ENCODE peak calls at places on chromosomes 5 and 9, in four cellular contexts. C is endothelial cell of umbilical vein, A is HCT116, W is fibroblast of lung. S is an unnamed sample.

GRCh38 chr9:128055222-128056040 is 11.7 kb downstream of the NAIF1 start:
- DNase-seq in C (no peak), A (no peak), W (no peak), S (no peak)

GRCh38 chr9:93531374-93531773 is 45.0 kb upstream of the PHF2 start:
- DNase-seq in C (no peak), A (no peak), W (no peak), S (no peak)

GRCh38 chr5:115329475-115329874 is 33.0 kb upstream of the CCDC112 start:
- DNase-seq in C (no peak), A (no peak), W (no peak), S (no peak)

GRCh38 chr9:137294684-137295312 is 7.3 kb downstream of the NRARP start:
- DNase-seq in C (peak; percentile 66), A (no peak), W (peak; percentile 38), S (no peak)

GRCh38 chr5:73908440-73908839 is 282.4 kb downstream of the ARHGEF28 start:
- DNase-seq in C (peak; percentile 26), A (no peak), W (peak; percentile 11), S (no peak)

GRCh38 chr5:72452515-72453259 is 54.5 kb downstream of the ZNF366 start:
- DNase-seq in C (peak; percentile 97), A (peak; percentile 7), W (peak; percentile 82), S (peak; percentile 59)

GRCh38 chr5:91225848-91226686 is 157.1 kb downstream of the ARRDC3 start:
- DNase-seq in C (no peak), A (peak; percentile 59), W (peak; percentile 15), S (no peak)

GRCh38 chr5:61619777-61620518 is 287.9 kb downstream of the ZSWIM6 start:
- DNase-seq in C (no peak), A (no peak), W (no peak), S (no peak)

GRCh38 chr5:169411789-169412425 is 111.0 kb upstream of the SLIT3 start:
- DNase-seq in C (no peak), A (no peak), W (no peak), S (no peak)

GRCh38 chr9:130017035-130017909 is 25.7 kb downstream of the FNBP1 start:
- DNase-seq in C (no peak), A (no peak), W (peak; percentile 77), S (no peak)

GRCh38 chr5:171623551-171624097 is 162.0 kb upstream of the SMIM23 start:
- DNase-seq in C (no peak), A (no peak), W (no peak), S (no peak)

GRCh38 chr9:136044971-136045594 is 50.0 kb downstream of the NACC2 start:
- DNase-seq in C (no peak), A (no peak), W (no peak), S (no peak)

GRCh38 chr5:115460476-115460875 is 84.1 kb downstream of the FEM1C start:
- DNase-seq in C (peak; percentile 91), A (peak; percentile 87), W (peak; percentile 94), S (no peak)

GRCh38 chr5:168085321-168086040 is 206.0 kb upstream of the WWC1 start:
- DNase-seq in C (no peak), A (no peak), W (peak; percentile 61), S (no peak)

GRCh38 chr9:128551652-128552152 is 685 bp upstream of the SPTAN1 start:
- DNase-seq in C (no peak), A (no peak), W (peak; percentile 8), S (no peak)

GRCh38 chr5:133939668-133940067 is 28.8 kb downstream of the C5orf15 start:
- DNase-seq in C (no peak), A (no peak), W (no peak), S (no peak)
- TF ChIP-seq CTCF in C (no peak), A (no peak), W (no peak), S (no peak)

DNA sequence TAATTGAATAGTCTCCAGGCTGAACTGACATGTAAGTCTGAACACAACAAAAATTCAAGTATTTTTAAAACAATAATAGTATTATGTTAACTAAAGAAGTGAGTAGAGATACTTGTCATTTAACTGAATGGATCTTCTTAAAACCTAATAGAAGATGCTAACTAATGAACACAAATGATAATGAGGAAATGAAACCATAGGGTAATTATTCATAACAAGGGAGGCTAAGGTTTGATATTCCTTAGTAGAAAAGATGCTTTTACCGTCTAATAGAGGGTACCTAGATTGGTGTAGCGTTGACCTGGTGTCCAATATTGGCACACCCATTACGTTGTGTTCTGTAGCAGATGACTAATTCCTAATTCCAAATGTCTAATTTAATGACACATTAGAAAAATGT is 14.8 kb upstream of the DAB2 start:
- DNase-seq in C (no peak), A (no peak), W (no peak), S (no peak)
- H3K4me3 ChIP-seq in C (no peak overlapping the region), A (no peak overlapping the region), W (no peak overlapping the region), S (no peak overlapping the region)

GRCh38 chr5:132417461-132417860 is 48.0 kb downstream of the SLC22A5 start:
- DNase-seq in C (no peak), A (no peak), W (no peak), S (no peak)
- TF ChIP-seq CTCF in C (no peak), A (no peak), W (no peak), S (no peak)

GRCh38 chr5:178119915-178120660 is 6.8 kb downstream of the N4BP3 start:
- DNase-seq in C (no peak), A (no peak), W (no peak), S (no peak)

GRCh38 chr5:178120661-178121357 is 7.5 kb downstream of the N4BP3 start:
- DNase-seq in C (peak; percentile 23), A (no peak), W (peak; percentile 46), S (peak; percentile 39)

GRCh38 chr5:178122346-178122745 is 8.5 kb upstream of the RMND5B start:
- DNase-seq in C (no peak), A (no peak), W (no peak), S (no peak)

GRCh38 chr5:178123094-178123986 is 7.5 kb upstream of the RMND5B start:
- DNase-seq in C (no peak), A (no peak), W (no peak), S (no peak)

DNA sequence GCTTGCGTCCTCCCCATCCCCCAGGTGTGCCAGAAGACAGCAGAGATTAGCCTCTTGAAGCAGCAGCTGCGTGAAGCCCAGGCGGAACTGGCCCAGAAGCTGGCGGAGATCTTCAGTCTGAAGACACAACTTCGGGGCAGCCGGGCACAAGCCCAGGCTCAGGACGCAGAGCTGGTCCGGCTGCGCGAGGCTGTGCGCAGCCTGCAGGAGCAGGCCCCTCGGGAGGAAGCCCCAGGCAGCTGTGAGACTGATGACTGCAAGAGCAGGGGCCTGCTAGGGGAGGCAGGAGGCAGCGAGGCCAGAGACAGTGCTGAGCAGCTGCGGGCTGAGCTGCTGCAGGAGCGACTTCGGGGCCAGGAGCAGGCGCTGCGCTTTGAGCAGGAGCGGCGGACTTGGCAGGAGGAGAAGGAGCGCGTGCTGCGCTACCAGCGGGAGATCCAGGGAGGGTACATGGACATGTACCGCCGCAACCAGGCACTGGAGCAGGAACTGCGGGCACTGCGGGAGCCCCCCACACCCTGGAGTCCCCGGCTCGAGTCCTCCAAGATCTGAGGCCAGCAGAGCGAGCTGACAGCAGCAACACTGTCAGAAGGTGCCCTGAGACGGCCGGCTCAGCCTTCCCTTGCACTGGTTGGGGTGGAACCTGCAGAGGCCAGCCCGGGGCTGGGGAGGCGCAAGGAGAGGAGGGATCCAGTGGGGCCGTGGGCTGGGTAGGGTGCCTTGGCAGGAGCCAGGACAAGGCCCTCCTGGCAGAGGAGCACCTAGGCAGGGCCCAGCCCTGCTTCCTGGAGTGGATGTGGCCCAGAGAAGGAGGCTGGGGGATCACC is 8.3 kb downstream of the N4BP3 start:
- DNase-seq in C (no peak), A (no peak), W (no peak), S (no peak)
- H3K4me3 ChIP-seq in C (no peak overlapping the region), A (no peak overlapping the region), W (no peak overlapping the region), S (no peak overlapping the region)

DNA sequence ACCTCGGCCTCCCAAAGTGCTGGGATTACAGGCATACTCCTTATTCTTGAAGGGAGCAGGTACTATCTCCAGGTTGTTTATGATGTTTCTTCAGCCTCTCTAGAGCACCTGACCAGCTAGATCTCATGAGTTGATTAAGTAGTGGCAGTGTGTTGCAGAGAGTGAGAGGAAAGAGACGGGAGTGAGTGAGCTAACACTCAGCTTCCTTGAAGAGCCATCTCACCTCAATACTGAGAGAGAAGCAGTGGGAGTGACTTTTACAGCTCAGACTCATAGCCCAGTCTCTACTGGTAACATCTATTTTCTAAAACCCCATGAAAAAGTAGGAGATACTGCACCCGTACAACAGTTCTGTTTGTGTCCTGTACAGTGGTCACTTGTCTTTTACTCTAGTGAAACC is 43.9 kb upstream of the RUSC2 start:
- DNase-seq in C (no peak), A (no peak), W (no peak), S (no peak)
- TF ChIP-seq CTCF in C (no peak), A (no peak), W (no peak), S (no peak)

GRCh38 chr5:124395287-124395686 is 351.2 kb downstream of the ZNF608 start:
- DNase-seq in C (no peak), A (no peak), W (peak; percentile 50), S (no peak)

GRCh38 chr5:124397290-124397689 is 349.1 kb downstream of the ZNF608 start:
- DNase-seq in C (no peak), A (no peak), W (no peak), S (no peak)

GRCh38 chr5:124395899-124396298 is 350.5 kb downstream of the ZNF608 start:
- DNase-seq in C (no peak), A (no peak), W (no peak), S (no peak)

GRCh38 chr5:124393564-124394379 is 352.7 kb downstream of the ZNF608 start:
- DNase-seq in C (no peak), A (no peak), W (no peak), S (no peak)

GRCh38 chr5:124394700-124395099 is 351.7 kb downstream of the ZNF608 start:
- DNase-seq in C (no peak), A (no peak), W (no peak), S (no peak)
- H3K4me3 ChIP-seq in C (no peak overlapping the region), A (no peak overlapping the region), W (no peak overlapping the region), S (no peak overlapping the region)

DNA sequence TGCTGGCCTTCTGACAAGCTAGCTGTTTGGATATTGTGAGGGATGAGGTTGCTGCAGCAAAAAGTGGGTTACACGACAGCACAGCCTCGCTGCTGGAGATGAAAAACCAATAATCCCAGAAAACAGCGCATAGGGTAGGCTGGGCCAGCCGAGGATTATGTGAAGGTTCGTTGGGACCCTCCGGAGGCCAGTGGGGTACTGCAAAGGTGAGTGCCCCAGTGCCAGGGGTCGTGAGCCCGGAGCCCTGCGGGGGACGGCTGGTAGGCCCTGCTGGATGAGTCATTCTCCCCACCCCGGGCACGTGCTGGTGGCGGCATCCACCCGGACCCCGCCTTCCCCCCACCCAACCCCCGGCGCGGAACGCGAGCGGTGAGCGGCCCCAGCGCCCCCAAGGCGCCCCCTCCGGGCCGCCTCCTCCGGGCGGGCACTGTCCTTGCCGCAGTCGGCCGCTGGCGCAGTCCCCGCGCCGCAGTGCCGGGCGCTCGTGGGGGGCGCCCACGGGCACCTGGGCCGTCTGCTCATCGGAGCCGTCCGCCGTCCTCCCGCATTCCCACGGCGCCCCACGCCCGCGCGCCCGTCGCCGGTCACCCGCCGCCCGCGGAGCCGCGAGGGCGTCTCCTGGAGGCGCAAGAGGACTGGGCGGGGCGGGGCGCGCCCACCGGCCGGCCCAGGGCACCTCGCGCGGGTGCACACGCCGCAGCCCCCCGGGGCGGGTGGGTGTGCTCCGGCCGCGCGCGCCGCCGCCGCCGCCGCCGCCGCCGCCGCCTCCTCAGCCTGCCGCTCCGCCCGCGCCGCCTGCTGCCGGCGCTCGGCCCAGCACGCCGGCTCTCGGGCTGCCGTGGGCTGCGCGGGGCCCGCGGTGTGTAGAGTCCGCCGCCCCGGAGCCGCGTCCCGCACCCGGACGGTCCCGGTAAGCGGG is at the start of gene PHF24:
- DNase-seq in C (no peak), A (no peak), W (no peak), S (no peak)
- TF ChIP-seq CTCF in C (no peak), A (no peak), W (no peak), S (no peak)